ENCODE peak calls at places on chromosomes 6 and 20, in seven cellular contexts. A, Y, X, O, I, H and F are unnamed samples.

GRCh38 chr6:111673871-111674270 is 68.2 kb upstream of the TRAF3IP2 start:
- DNase-seq in A (no peak), H (no peak), I (no peak), Y (no peak), O (no peak), X (no peak), F (no peak)

GRCh38 chr6:118889163-118889562 is 4.8 kb upstream of the ASF1A start:
- DNase-seq in O (no peak), A (no peak), X (no peak), H (no peak), I (no peak), Y (no peak), F (no peak)

GRCh38 chr6:133551847-133552331 is 310.7 kb downstream of the EYA4 start:
- DNase-seq in X (no peak), A (peak; percentile 96), Y (no peak), H (peak; percentile 39), I (peak; percentile 68), O (no peak), F (peak; percentile 100)

GRCh38 chr20:60816901-60817300 is 435.2 kb upstream of the CDH4 start:
- DNase-seq in H (no peak), X (no peak), O (no peak), A (no peak), Y (no peak), I (no peak), F (no peak)

GRCh38 chr20:46990017-46990810 is 95.6 kb downstream of the EYA2 start:
- DNase-seq in A (no peak), I (no peak), O (peak; percentile 43), X (no peak), Y (no peak), H (no peak), F (no peak)

GRCh38 chr6:42879372-42880239 is at the start of gene RPL7L1:
- DNase-seq in A (peak; percentile 96), I (peak; percentile 94), O (peak; percentile 75), Y (peak; percentile 90), X (peak; percentile 85), H (peak; percentile 85), F (peak; percentile 87)

GRCh38 chr6:44642870-44643522 is 255.5 kb downstream of the CDC5L start:
- DNase-seq in X (no peak), O (no peak), Y (no peak), I (no peak), H (peak; percentile 64), A (no peak), F (peak; percentile 18)

GRCh38 chr6:42045538-42046460 is 4.5 kb upstream of the TAF8 start:
- DNase-seq in A (peak; percentile 92), Y (peak; percentile 73), H (no peak), I (peak; percentile 60), X (peak; percentile 53), O (no peak), F (peak; percentile 73)

GRCh38 chr20:59948828-59949720 is 8.9 kb downstream of the FAM217B start:
- DNase-seq in A (peak; percentile 65), X (no peak), I (peak; percentile 56), Y (no peak), H (peak; percentile 63), O (no peak), F (peak; percentile 67)

GRCh38 chr6:79821859-79822258 is 125.5 kb downstream of the ELOVL4 start:
- DNase-seq in Y (no peak), A (peak; percentile 15), H (peak; percentile 54), X (no peak), I (no peak), O (no peak), F (peak; percentile 15)

GRCh38 chr6:82277686-82278085 is 30.1 kb upstream of the IBTK start:
- DNase-seq in O (no peak), Y (no peak), I (no peak), X (no peak), A (no peak), H (no peak), F (no peak)

GRCh38 chr6:133973109-133973971 is 20.3 kb downstream of the TBPL1 start:
- DNase-seq in X (no peak), A (peak; percentile 67), O (peak; percentile 48), Y (no peak), I (peak; percentile 66), H (peak; percentile 81), F (peak; percentile 72)

GRCh38 chr6:53795254-53795701 is 473 bp downstream of the LRRC1 start:
- DNase-seq in I (no peak), Y (no peak), O (no peak), A (peak; percentile 26), H (peak; percentile 54), X (no peak), F (no peak)

GRCh38 chr6:17115251-17116089 is 13.6 kb downstream of the STMND1 start:
- DNase-seq in H (peak; percentile 86), Y (no peak), O (no peak), A (peak; percentile 78), I (peak; percentile 65), X (no peak), F (peak; percentile 93)

GRCh38 chr6:43203029-43203717 is 21.2 kb downstream of the CUL9 start:
- DNase-seq in I (no peak), O (no peak), X (no peak), A (no peak), Y (no peak), H (no peak), F (no peak)

GRCh38 chr6:10589983-10590382 is 68.8 kb downstream of the GCNT2 start:
- DNase-seq in H (no peak), A (no peak), X (no peak), I (no peak), Y (no peak), O (no peak), F (no peak)

GRCh38 chr20:53914861-53915458 is 155.4 kb downstream of the BCAS1 start:
- DNase-seq in I (peak; percentile 79), X (no peak), A (peak; percentile 32), Y (no peak), O (no peak), H (no peak), F (no peak)

GRCh38 chr6:2259574-2259973 is 14.2 kb upstream of the GMDS start:
- DNase-seq in O (no peak), I (no peak), Y (no peak), X (no peak), H (no peak), A (no peak), F (no peak)

GRCh38 chr20:48102076-48102787 is 317.0 kb upstream of the SULF2 start:
- DNase-seq in Y (no peak), A (no peak), O (no peak), I (no peak), H (peak; percentile 51), X (no peak), F (no peak)

DNA sequence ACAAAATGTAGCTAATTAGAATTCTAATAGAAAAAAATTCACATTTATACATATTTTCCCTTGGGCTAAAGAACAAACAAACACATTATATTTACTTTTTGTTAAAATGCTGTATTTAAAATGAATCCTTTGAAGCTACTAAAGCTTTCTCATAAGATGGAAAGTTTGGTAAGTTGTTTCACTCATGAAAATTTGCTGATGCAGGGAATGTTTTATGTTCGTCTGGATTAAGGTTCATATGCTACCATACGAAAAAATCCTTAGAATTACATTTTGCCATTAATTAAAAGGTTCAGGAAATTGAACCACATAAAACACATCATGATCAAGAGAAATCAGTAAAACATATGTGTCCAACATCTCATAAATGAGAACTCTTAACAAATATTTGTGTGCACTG is 62.2 kb downstream of the SMLR1 start:
- DNase-seq in X (no peak), O (no peak), H (no peak), A (no peak), I (no peak), Y (no peak), F (no peak)
- H3K23ac ChIP-seq in X (no peak overlapping the region), O (no peak overlapping the region), H (no peak overlapping the region), A (no peak overlapping the region), I (no peak overlapping the region), Y (no peak overlapping the region), F (no peak overlapping the region)

GRCh38 chr20:12371955-12372354 is 454.3 kb downstream of the BTBD3 start:
- DNase-seq in A (no peak), Y (no peak), X (no peak), I (no peak), O (no peak), H (no peak), F (no peak)
- H3K23ac ChIP-seq in A (no peak overlapping the region), Y (no peak overlapping the region), X (no peak overlapping the region), I (no peak overlapping the region), O (no peak overlapping the region), H (no peak overlapping the region), F (no peak overlapping the region)

GRCh38 chr20:33746325-33746998 is 14.7 kb downstream of the ZNF341 start:
- DNase-seq in O (no peak), I (peak; percentile 24), Y (no peak), A (no peak), X (no peak), H (no peak), F (no peak)

GRCh38 chr20:33740189-33740588 is 8.4 kb downstream of the ZNF341 start:
- DNase-seq in I (no peak), H (no peak), Y (no peak), O (no peak), X (no peak), A (no peak), F (peak; percentile 18)

GRCh38 chr20:33739493-33739892 is 7.7 kb downstream of the ZNF341 start:
- DNase-seq in X (no peak), I (no peak), Y (no peak), A (no peak), H (no peak), O (no peak), F (no peak)

GRCh38 chr20:33744773-33745385 is 13.1 kb downstream of the ZNF341 start:
- DNase-seq in I (no peak), Y (no peak), A (no peak), X (no peak), H (no peak), O (no peak), F (no peak)

GRCh38 chr20:33744181-33744580 is 12.4 kb downstream of the ZNF341 start:
- DNase-seq in O (no peak), I (no peak), Y (no peak), H (no peak), X (no peak), A (no peak), F (no peak)
- H3K23ac ChIP-seq in O (no peak overlapping the region), I (no peak overlapping the region), Y (no peak overlapping the region), H (no peak overlapping the region), X (no peak overlapping the region), A (no peak overlapping the region), F (no peak overlapping the region)

GRCh38 chr6:34128045-34128444 is 17.8 kb downstream of the GRM4 start:
- DNase-seq in O (no peak), Y (no peak), H (no peak), A (no peak), I (no peak), X (no peak), F (no peak)

GRCh38 chr6:34125939-34126338 is 19.9 kb downstream of the GRM4 start:
- DNase-seq in X (no peak), O (no peak), I (no peak), H (no peak), A (no peak), Y (no peak), F (no peak)

GRCh38 chr6:34129753-34130152 is 16.1 kb downstream of the GRM4 start:
- DNase-seq in A (no peak), I (peak; percentile 83), X (no peak), O (no peak), Y (peak; percentile 84), H (no peak), F (no peak)

GRCh38 chr6:34130870-34131269 is 15.0 kb downstream of the GRM4 start:
- DNase-seq in O (no peak), Y (no peak), A (no peak), I (peak; percentile 60), X (no peak), H (no peak), F (no peak)

DNA sequence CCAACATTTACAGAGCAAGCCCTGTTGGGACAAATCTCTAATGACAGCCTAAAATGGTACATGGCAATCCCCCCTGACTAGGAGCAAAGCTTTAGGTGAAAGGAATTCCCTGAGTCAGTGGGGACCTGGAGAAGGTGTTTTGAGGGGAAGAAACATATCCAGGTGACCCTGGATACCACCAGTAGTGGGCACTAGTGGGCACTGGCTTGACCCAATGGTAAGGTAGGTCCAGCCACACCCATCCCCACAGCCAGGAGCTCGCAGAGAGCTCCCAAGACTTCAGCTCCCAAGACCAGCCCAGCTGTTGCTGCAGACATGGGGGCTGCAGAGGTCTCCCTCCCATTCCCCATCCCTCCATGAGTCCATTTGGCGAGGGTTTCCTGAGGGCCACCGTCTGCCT is 19.5 kb downstream of the GRM4 start:
- DNase-seq in H (no peak), Y (no peak), O (no peak), X (no peak), I (no peak), A (no peak), F (no peak)
- H3K23ac ChIP-seq in H (no peak overlapping the region), Y (no peak overlapping the region), O (no peak overlapping the region), X (no peak overlapping the region), I (no peak overlapping the region), A (no peak overlapping the region), F (no peak overlapping the region)